ENCODE peak calls at places on chromosomes 6 and 20, in nine cellular contexts. One of them, this sample, is unnamed.

GRCh38 chr6:29941006-29941405 is 1.3 kb upstream of the HLA-A start:
- DNase-seq in ovary: no peak
- DNase-seq in adrenal gland: no peak
- DNase-seq in suprapubic skin: no peak
- DNase-seq in spleen: no peak
- DNase-seq in heart left ventricle: no peak
- DNase-seq in lower leg skin: no peak
- DNase-seq in NB4: no peak
- DNase-seq in stomach: no peak
- DNase-seq in this sample: no peak

GRCh38 chr20:35273449-35274171 is 4.3 kb downstream of the MMP24OS start:
- DNase-seq in lower leg skin: no peak
- DNase-seq in heart left ventricle: peak
- DNase-seq in suprapubic skin: no peak
- DNase-seq in adrenal gland: peak
- DNase-seq in spleen: no peak
- DNase-seq in ovary: no peak
- DNase-seq in stomach: peak
- DNase-seq in NB4: no peak
- DNase-seq in this sample: peak

GRCh38 chr6:155185544-155185943 is 78.3 kb upstream of the CLDN20 start:
- DNase-seq in spleen: no peak
- DNase-seq in NB4: no peak
- DNase-seq in ovary: no peak
- DNase-seq in lower leg skin: no peak
- DNase-seq in heart left ventricle: no peak
- DNase-seq in suprapubic skin: no peak
- DNase-seq in stomach: peak
- DNase-seq in adrenal gland: no peak
- DNase-seq in this sample: peak

GRCh38 chr6:65876668-65877067 is 169.6 kb upstream of the EYS start:
- DNase-seq in heart left ventricle: no peak
- DNase-seq in ovary: no peak
- DNase-seq in lower leg skin: no peak
- DNase-seq in adrenal gland: no peak
- DNase-seq in stomach: no peak
- DNase-seq in spleen: no peak
- DNase-seq in NB4: no peak
- DNase-seq in suprapubic skin: no peak
- DNase-seq in this sample: no peak

GRCh38 chr6:141744194-141744925 is 388.4 kb upstream of the GJE1 start:
- DNase-seq in lower leg skin: no peak
- DNase-seq in ovary: no peak
- DNase-seq in spleen: no peak
- DNase-seq in NB4: no peak
- DNase-seq in heart left ventricle: no peak
- DNase-seq in adrenal gland: no peak
- DNase-seq in suprapubic skin: no peak
- DNase-seq in stomach: no peak
- DNase-seq in this sample: no peak

GRCh38 chr20:48131581-48131980 is 346.3 kb upstream of the SULF2 start:
- DNase-seq in spleen: no peak
- DNase-seq in suprapubic skin: no peak
- DNase-seq in ovary: peak
- DNase-seq in adrenal gland: no peak
- DNase-seq in NB4: no peak
- DNase-seq in lower leg skin: no peak
- DNase-seq in stomach: no peak
- DNase-seq in heart left ventricle: no peak
- DNase-seq in this sample: no peak

GRCh38 chr6:53956068-53956711 is 155.1 kb upstream of the MLIP start:
- DNase-seq in lower leg skin: no peak
- DNase-seq in suprapubic skin: peak
- DNase-seq in stomach: peak
- DNase-seq in NB4: peak
- DNase-seq in spleen: peak
- DNase-seq in heart left ventricle: peak
- DNase-seq in ovary: peak
- DNase-seq in adrenal gland: peak
- DNase-seq in this sample: peak

GRCh38 chr6:147782302-147782701 is 273.8 kb downstream of the SAMD5 start:
- DNase-seq in NB4: no peak
- DNase-seq in suprapubic skin: no peak
- DNase-seq in ovary: no peak
- DNase-seq in stomach: no peak
- DNase-seq in adrenal gland: no peak
- DNase-seq in heart left ventricle: no peak
- DNase-seq in lower leg skin: no peak
- DNase-seq in spleen: no peak
- DNase-seq in this sample: no peak

GRCh38 chr6:89992818-89993217 is 98.5 kb downstream of the GJA10 start:
- DNase-seq in heart left ventricle: no peak
- DNase-seq in spleen: no peak
- DNase-seq in adrenal gland: no peak
- DNase-seq in stomach: no peak
- DNase-seq in lower leg skin: no peak
- DNase-seq in suprapubic skin: no peak
- DNase-seq in NB4: no peak
- DNase-seq in ovary: no peak
- DNase-seq in this sample: no peak

GRCh38 chr6:105401247-105402089 is 1.4 kb downstream of the PREP start:
- DNase-seq in adrenal gland: no peak
- DNase-seq in heart left ventricle: no peak
- DNase-seq in suprapubic skin: no peak
- DNase-seq in NB4: peak
- DNase-seq in spleen: no peak
- DNase-seq in stomach: no peak
- DNase-seq in ovary: no peak
- DNase-seq in lower leg skin: no peak
- DNase-seq in this sample: no peak

GRCh38 chr20:34922654-34923381 is 32.8 kb downstream of the GSS start:
- DNase-seq in NB4: no peak
- DNase-seq in lower leg skin: peak
- DNase-seq in suprapubic skin: no peak
- DNase-seq in ovary: no peak
- DNase-seq in adrenal gland: peak
- DNase-seq in spleen: no peak
- DNase-seq in stomach: peak
- DNase-seq in heart left ventricle: no peak
- DNase-seq in this sample: peak

GRCh38 chr6:42784739-42785498 is 3.1 kb downstream of the BICRAL start:
- DNase-seq in adrenal gland: no peak
- DNase-seq in heart left ventricle: no peak
- DNase-seq in lower leg skin: no peak
- DNase-seq in ovary: no peak
- DNase-seq in suprapubic skin: no peak
- DNase-seq in NB4: no peak
- DNase-seq in spleen: peak
- DNase-seq in stomach: no peak
- DNase-seq in this sample: peak
- TF ChIP-seq POLR2A in adrenal gland: no peak
- TF ChIP-seq POLR2A in heart left ventricle: no peak
- TF ChIP-seq POLR2A in lower leg skin: no peak
- TF ChIP-seq POLR2A in ovary: no peak
- TF ChIP-seq POLR2A in suprapubic skin: no peak
- TF ChIP-seq POLR2A in NB4: no peak
- TF ChIP-seq POLR2A in spleen: no peak
- TF ChIP-seq POLR2A in stomach: no peak
- TF ChIP-seq POLR2A in this sample: no peak

DNA sequence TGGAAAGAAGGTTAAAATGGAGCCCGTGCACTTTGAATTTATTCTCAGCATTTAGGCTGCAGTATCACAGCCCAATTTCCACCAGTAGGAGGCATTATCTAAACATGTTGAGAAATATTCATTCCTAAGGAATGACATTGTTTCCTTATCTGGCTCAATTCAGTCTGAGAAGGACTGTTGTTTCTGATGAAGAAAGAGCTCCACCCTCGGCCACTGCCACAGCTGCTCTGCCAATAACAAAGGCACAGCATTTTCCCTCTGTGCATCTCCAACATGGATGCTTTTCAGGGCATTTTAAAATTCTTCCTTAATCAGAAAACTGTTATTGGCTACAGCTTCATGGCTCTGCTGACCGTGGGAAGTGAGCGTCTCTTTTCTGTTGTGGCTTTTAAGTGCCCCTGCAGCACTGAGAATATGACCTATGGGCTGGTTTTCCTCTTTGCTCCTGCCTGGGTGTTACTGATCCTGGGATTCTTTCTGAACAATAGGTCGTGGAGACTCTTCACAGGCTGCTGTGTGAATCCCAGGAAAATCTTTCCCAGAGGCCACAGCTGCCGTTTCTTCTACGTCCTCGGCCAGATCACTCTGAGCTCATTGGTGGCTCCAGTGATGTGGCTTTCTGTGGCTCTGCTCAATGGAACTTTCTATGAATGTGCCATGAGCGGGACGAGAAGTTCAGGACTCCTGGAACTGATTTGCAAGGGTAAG is at the start of gene CALHM5:
- DNase-seq in stomach: no peak
- DNase-seq in ovary: peak
- DNase-seq in NB4: peak
- DNase-seq in adrenal gland: peak
- DNase-seq in heart left ventricle: peak
- DNase-seq in lower leg skin: peak
- DNase-seq in suprapubic skin: no peak
- DNase-seq in spleen: no peak
- DNase-seq in this sample: peak
- TF ChIP-seq CTCF in stomach: peak
- TF ChIP-seq CTCF in ovary: no peak
- TF ChIP-seq CTCF in NB4: peak
- TF ChIP-seq CTCF in adrenal gland: peak
- TF ChIP-seq CTCF in heart left ventricle: peak
- TF ChIP-seq CTCF in lower leg skin: no peak
- TF ChIP-seq CTCF in suprapubic skin: peak
- TF ChIP-seq CTCF in spleen: peak
- TF ChIP-seq CTCF in this sample: peak

GRCh38 chr20:18566892-18567738 is at the start of gene SMIM26:
- DNase-seq in NB4: peak
- DNase-seq in heart left ventricle: peak
- DNase-seq in stomach: peak
- DNase-seq in spleen: peak
- DNase-seq in adrenal gland: peak
- DNase-seq in suprapubic skin: peak
- DNase-seq in lower leg skin: peak
- DNase-seq in ovary: peak
- DNase-seq in this sample: peak
- TF ChIP-seq POLR2A in NB4: peak
- TF ChIP-seq POLR2A in heart left ventricle: no peak
- TF ChIP-seq POLR2A in stomach: no peak
- TF ChIP-seq POLR2A in spleen: no peak
- TF ChIP-seq POLR2A in adrenal gland: peak
- TF ChIP-seq POLR2A in suprapubic skin: peak
- TF ChIP-seq POLR2A in lower leg skin: no peak
- TF ChIP-seq POLR2A in ovary: peak
- TF ChIP-seq POLR2A in this sample: no peak

DNA sequence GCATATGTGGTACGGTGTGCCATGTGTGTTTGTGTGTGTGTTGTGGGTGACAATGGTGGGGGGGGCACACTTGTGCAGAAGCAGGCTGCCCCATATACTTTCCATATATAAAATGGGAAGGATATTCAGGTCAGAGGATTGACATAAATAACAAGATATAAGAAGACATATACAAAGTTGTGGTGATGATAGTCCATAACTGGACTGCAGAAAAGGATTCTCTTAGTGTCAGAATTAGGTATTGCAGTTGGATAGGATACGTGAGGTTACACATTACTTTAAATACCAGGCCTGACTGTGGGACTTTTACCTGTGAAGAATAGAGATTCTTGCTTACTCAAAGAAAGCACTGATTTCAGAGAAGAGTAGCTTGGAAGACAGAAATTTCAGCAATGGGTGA is 1260.3 kb downstream of the EPHA7 start:
- DNase-seq in suprapubic skin: no peak
- DNase-seq in stomach: no peak
- DNase-seq in lower leg skin: no peak
- DNase-seq in NB4: no peak
- DNase-seq in spleen: no peak
- DNase-seq in heart left ventricle: no peak
- DNase-seq in adrenal gland: no peak
- DNase-seq in ovary: no peak
- DNase-seq in this sample: no peak
- TF ChIP-seq CTCF in suprapubic skin: no peak
- TF ChIP-seq CTCF in stomach: no peak
- TF ChIP-seq CTCF in lower leg skin: no peak
- TF ChIP-seq CTCF in NB4: no peak
- TF ChIP-seq CTCF in spleen: no peak
- TF ChIP-seq CTCF in heart left ventricle: no peak
- TF ChIP-seq CTCF in adrenal gland: no peak
- TF ChIP-seq CTCF in ovary: no peak
- TF ChIP-seq CTCF in this sample: no peak